ENCODE peak calls at places on chromosomes 7 and 10, in seven cellular contexts. A, H, V, P, E, Z and C are unnamed samples.

GRCh38 chr7:42763137-42763551 is 148.7 kb downstream of the C7orf25 start:
- DNase-seq in A (no peak), H (no peak), V (no peak), P (no peak), E (no peak), Z (no peak), C (no peak)

GRCh38 chr10:86522385-86522855 is 828 bp upstream of the WAPL start:
- DNase-seq in A (no peak), H (no peak), V (peak), P (no peak), E (no peak), Z (no peak), C (no peak)

GRCh38 chr10:118204292-118204943 is 137.7 kb downstream of the FAM204A start:
- DNase-seq in A (no peak), H (no peak), V (no peak), P (no peak), E (no peak), Z (no peak), C (no peak)

GRCh38 chr7:44489955-44490350 is 505 bp downstream of the NUDCD3 start:
- DNase-seq in A (no peak), H (no peak), V (no peak), P (no peak), E (peak), Z (no peak), C (no peak)

GRCh38 chr7:77935652-77936348 is 137.2 kb downstream of the PHTF2 start:
- DNase-seq in A (no peak), H (no peak), V (peak), P (no peak), E (no peak), Z (no peak), C (no peak)

GRCh38 chr10:120832106-120832505 is 19.1 kb upstream of the WDR11 start:
- DNase-seq in A (no peak), H (no peak), V (no peak), P (no peak), E (no peak), Z (no peak), C (no peak)

GRCh38 chr10:7438196-7438986 is 27.6 kb upstream of the SFMBT2 start:
- DNase-seq in A (no peak), H (no peak), V (no peak), P (no peak), E (no peak), Z (no peak), C (no peak)

GRCh38 chr10:46516660-46517416 is 39.6 kb downstream of the GPRIN2 start:
- DNase-seq in A (peak), H (no peak), V (no peak), P (peak), E (peak), Z (peak), C (no peak)

GRCh38 chr7:50206521-50207250 is 97.8 kb upstream of the IKZF1 start:
- DNase-seq in A (no peak), H (peak), V (no peak), P (no peak), E (no peak), Z (no peak), C (no peak)

GRCh38 chr10:10830316-10831061 is 187.2 kb upstream of the CELF2 start:
- DNase-seq in A (no peak), H (no peak), V (no peak), P (no peak), E (peak), Z (peak), C (no peak)

GRCh38 chr7:153902857-153903256 is 149.3 kb upstream of the DPP6 start:
- DNase-seq in A (no peak), H (no peak), V (no peak), P (no peak), E (no peak), Z (no peak), C (no peak)

GRCh38 chr7:2405601-2406345 is 2.4 kb downstream of the CHST12 start:
- DNase-seq in A (no peak), H (no peak), V (peak), P (no peak), E (no peak), Z (no peak), C (peak)

GRCh38 chr7:135970682-135971365 is 6.3 kb downstream of the MTPN start:
- DNase-seq in A (no peak), H (no peak), V (peak), P (no peak), E (no peak), Z (no peak), C (no peak)

GRCh38 chr10:92430103-92430502 is 139.1 kb downstream of the MARCHF5 start:
- DNase-seq in A (no peak), H (no peak), V (no peak), P (no peak), E (no peak), Z (no peak), C (no peak)

GRCh38 chr7:80362677-80363076 is 149.2 kb downstream of the GNAT3 start:
- DNase-seq in A (no peak), H (no peak), V (no peak), P (no peak), E (no peak), Z (no peak), C (no peak)

GRCh38 chr7:150369740-150370501 is 1.3 kb downstream of the REPIN1 start:
- DNase-seq in A (no peak), H (no peak), V (no peak), P (no peak), E (no peak), Z (no peak), C (no peak)

DNA sequence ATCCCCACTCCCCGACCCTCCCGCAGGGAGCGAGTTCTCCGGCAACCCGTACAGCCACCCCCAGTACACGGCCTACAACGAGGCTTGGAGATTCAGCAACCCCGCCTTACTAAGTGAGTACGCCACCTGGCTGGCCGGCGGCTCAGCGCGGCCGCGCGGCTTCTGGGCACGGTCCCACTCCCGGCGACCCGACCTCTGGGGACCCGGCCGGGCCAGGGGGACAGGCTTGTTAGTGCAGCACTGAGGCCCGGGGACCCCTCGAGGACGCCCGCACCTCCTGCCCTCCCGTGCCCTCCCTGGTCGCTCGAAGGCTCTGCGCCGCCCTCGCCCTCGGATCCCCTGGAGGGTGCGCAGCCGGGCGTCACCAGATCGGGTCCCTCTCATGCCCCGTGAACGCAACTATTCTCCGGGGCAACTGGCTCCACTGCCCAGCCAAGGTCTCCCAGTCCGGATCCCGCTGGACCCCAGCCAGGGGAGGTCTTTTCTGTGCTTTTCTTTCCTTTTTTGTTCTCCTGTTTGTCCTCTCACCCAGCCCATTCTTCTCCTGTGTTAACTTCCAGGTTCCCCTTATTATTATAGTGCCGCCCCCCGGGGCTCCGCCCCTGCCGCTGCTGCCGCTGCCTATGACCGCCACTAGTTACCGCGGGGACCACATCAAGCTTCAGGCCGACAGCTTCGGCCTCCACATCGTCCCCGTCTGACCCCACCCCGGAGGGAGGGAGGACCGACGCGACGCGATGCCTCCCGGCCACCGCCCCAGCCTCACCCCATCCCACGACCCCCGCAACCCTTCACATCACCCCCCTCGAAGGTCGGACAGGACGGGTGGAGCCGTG is 81.8 kb downstream of the PAX2 start:
- DNase-seq in A (no peak), H (peak), V (no peak), P (peak), E (no peak), Z (no peak), C (peak)
- TF ChIP-seq CTCF in A (no peak), H (peak), V (peak), P (peak), E (no peak), Z (no peak), C (no peak)

GRCh38 chr7:139321071-139321745 is 19.9 kb upstream of the FMC1 start:
- DNase-seq in A (no peak), H (no peak), V (peak), P (peak), E (peak), Z (no peak), C (no peak)
- TF ChIP-seq CTCF in A (no peak), H (peak), V (peak), P (peak), E (peak), Z (peak), C (no peak)

DNA sequence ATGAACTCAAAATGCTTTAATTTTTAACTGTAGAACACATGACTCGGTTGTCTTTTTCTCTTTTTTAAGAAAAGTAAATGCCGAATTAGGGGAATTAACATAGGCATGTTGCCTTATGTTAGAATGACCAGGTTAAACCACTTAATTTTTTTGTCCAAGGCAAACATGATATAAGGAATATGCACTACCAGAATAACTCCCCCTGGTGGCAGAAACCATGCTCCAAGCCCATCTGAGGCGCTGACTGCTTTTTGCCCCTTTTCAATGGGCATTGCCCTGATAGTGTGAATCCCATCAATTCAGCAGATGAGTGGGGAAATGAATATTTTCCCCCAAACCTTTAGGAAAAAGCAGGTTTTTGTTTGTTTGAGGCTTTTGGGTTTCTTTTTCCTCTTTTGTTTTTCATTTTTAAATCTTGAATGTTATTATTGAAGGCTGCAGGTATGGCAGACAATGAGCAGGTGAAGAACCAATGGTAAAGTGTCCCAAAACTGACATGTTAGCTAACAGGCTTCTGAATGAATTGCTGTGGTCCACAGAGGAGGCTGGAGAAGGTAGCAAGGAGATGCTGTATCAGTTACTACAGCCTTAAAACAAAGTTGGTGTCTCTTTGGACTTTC is 284.3 kb downstream of the SORCS3 start:
- DNase-seq in A (peak), H (peak), V (peak), P (peak), E (no peak), Z (no peak), C (no peak)
- TF ChIP-seq CTCF in A (peak), H (peak), V (peak), P (peak), E (peak), Z (peak), C (no peak)

GRCh38 chr7:128381161-128381821 is 19.8 kb upstream of the PRRT4 start:
- DNase-seq in A (no peak), H (peak), V (peak), P (no peak), E (peak), Z (no peak), C (no peak)
- TF ChIP-seq CTCF in A (peak), H (peak), V (peak), P (peak), E (peak), Z (peak), C (peak)

GRCh38 chr10:15420858-15421257 is 49.8 kb upstream of the FAM171A1 start:
- DNase-seq in A (no peak), H (no peak), V (no peak), P (no peak), E (no peak), Z (no peak), C (no peak)
- TF ChIP-seq CTCF in A (no peak), H (no peak), V (no peak), P (no peak), E (no peak), Z (no peak), C (no peak)

GRCh38 chr7:1168422-1168821 is 8.4 kb upstream of the ZFAND2A start:
- DNase-seq in A (no peak), H (no peak), V (no peak), P (no peak), E (no peak), Z (no peak), C (no peak)

GRCh38 chr7:1172666-1173523 is 12.9 kb upstream of the ZFAND2A start:
- DNase-seq in A (no peak), H (no peak), V (no peak), P (no peak), E (no peak), Z (no peak), C (no peak)

GRCh38 chr7:1170741-1171501 is 10.9 kb upstream of the ZFAND2A start:
- DNase-seq in A (no peak), H (no peak), V (no peak), P (no peak), E (no peak), Z (no peak), C (no peak)

GRCh38 chr7:1164436-1164835 is 4.4 kb upstream of the ZFAND2A start:
- DNase-seq in A (no peak), H (no peak), V (no peak), P (no peak), E (no peak), Z (no peak), C (no peak)

DNA sequence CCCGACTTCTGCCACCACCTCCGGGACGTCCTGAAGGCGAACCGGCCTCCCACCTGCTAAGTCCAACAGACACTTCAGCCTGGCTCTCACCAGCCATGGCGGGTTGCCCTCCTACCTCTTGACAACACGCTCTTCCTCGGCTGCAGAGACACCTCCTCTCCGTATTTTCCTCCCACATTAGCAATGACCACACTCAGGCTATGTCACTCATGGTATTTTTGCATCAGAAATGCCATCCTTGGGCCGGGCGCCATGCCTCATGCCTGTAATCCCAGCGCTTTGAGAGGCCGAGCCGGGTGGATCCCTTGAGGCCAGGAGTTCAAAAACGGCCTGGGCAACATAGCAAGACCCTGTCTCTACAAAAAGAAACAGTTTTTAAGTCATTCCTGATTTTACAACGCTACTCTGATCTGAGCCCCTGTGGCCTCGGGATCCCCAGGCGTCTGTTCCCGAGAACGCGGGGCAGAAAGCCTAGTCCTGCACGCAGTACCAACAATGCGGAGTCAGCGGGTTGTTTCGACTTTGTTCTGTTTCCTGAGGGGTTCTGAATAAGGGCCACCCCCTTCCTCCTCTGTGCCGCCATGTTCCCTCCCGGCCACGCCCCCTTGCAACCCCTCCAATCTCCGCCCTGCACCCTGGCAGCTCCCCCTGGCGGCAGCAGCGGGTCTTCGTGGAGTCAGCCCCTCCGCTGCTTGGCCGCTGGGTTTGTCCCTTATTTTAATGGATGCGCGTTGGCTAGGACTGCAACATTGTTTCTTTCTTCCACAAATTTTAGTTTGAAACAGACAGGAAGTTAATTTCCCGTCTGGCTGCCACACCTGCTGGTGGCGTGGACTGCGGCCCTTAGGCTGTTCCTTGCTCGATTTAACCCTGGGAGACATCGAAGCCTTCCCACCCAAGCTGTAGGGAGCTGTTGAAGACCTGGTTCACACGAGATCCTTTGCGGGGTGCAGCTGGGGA is 9.7 kb upstream of the ZFAND2A start:
- DNase-seq in A (peak), H (no peak), V (peak), P (no peak), E (no peak), Z (no peak), C (peak)
- TF ChIP-seq CTCF in A (peak), H (no peak), V (peak), P (no peak), E (no peak), Z (peak), C (peak)